ENCODE peak calls at places on chromosome 14, in nine cellular contexts. One of them, this sample, is unnamed.

GRCh38 chr14:52902971-52903385 is 47.9 kb downstream of the FERMT2 start:
- DNase-seq in glutamatergic neuron: no peak
- DNase-seq in central memory CD4-positive, alpha-beta T cell: no peak
- DNase-seq in right atrium auricular region: no peak
- DNase-seq in stimulated activated CD4-positive, alpha-beta T cell treated with anti-CD3 and anti-CD28 coated beads, Interleukin-2, amount 100 ng/mL, for 48 hours: no peak
- DNase-seq in epithelial cell of esophagus: peak; percentile 34
- DNase-seq in activated CD4-positive, alpha-beta memory T cell treated with anti-CD3 and anti-CD28 coated beads, Interleukin-2, amount 10 ng/mL, durations not matched to agents 7 days and 5 days: no peak
- DNase-seq in pons: no peak
- DNase-seq in neural crest cell: no peak
- DNase-seq in this sample: peak; percentile 50

GRCh38 chr14:51335521-51335920 is 95.5 kb downstream of the TMX1 start:
- DNase-seq in glutamatergic neuron: no peak
- DNase-seq in central memory CD4-positive, alpha-beta T cell: no peak
- DNase-seq in right atrium auricular region: peak; percentile 63
- DNase-seq in stimulated activated CD4-positive, alpha-beta T cell treated with anti-CD3 and anti-CD28 coated beads, Interleukin-2, amount 100 ng/mL, for 48 hours: no peak
- DNase-seq in epithelial cell of esophagus: no peak
- DNase-seq in activated CD4-positive, alpha-beta memory T cell treated with anti-CD3 and anti-CD28 coated beads, Interleukin-2, amount 10 ng/mL, durations not matched to agents 7 days and 5 days: no peak
- DNase-seq in pons: no peak
- DNase-seq in neural crest cell: no peak
- DNase-seq in this sample: no peak

GRCh38 chr14:21023817-21024667 is 819 bp downstream of the NDRG2 start:
- DNase-seq in glutamatergic neuron: peak; percentile 24
- DNase-seq in central memory CD4-positive, alpha-beta T cell: peak; percentile 9
- DNase-seq in right atrium auricular region: no peak
- DNase-seq in stimulated activated CD4-positive, alpha-beta T cell treated with anti-CD3 and anti-CD28 coated beads, Interleukin-2, amount 100 ng/mL, for 48 hours: peak; percentile 8
- DNase-seq in epithelial cell of esophagus: no peak
- DNase-seq in activated CD4-positive, alpha-beta memory T cell treated with anti-CD3 and anti-CD28 coated beads, Interleukin-2, amount 10 ng/mL, durations not matched to agents 7 days and 5 days: no peak
- DNase-seq in pons: peak; percentile 31
- DNase-seq in neural crest cell: no peak
- DNase-seq in this sample: no peak

GRCh38 chr14:54503476-54503875 is 6.2 kb upstream of the CGRRF1 start:
- DNase-seq in glutamatergic neuron: no peak
- DNase-seq in central memory CD4-positive, alpha-beta T cell: no peak
- DNase-seq in right atrium auricular region: no peak
- DNase-seq in stimulated activated CD4-positive, alpha-beta T cell treated with anti-CD3 and anti-CD28 coated beads, Interleukin-2, amount 100 ng/mL, for 48 hours: no peak
- DNase-seq in epithelial cell of esophagus: peak; percentile 55
- DNase-seq in activated CD4-positive, alpha-beta memory T cell treated with anti-CD3 and anti-CD28 coated beads, Interleukin-2, amount 10 ng/mL, durations not matched to agents 7 days and 5 days: no peak
- DNase-seq in pons: peak; percentile 59
- DNase-seq in neural crest cell: no peak
- DNase-seq in this sample: no peak

GRCh38 chr14:56322531-56322930 is 204.3 kb downstream of the PELI2 start:
- DNase-seq in glutamatergic neuron: no peak
- DNase-seq in central memory CD4-positive, alpha-beta T cell: no peak
- DNase-seq in right atrium auricular region: no peak
- DNase-seq in stimulated activated CD4-positive, alpha-beta T cell treated with anti-CD3 and anti-CD28 coated beads, Interleukin-2, amount 100 ng/mL, for 48 hours: no peak
- DNase-seq in epithelial cell of esophagus: no peak
- DNase-seq in activated CD4-positive, alpha-beta memory T cell treated with anti-CD3 and anti-CD28 coated beads, Interleukin-2, amount 10 ng/mL, durations not matched to agents 7 days and 5 days: no peak
- DNase-seq in pons: no peak
- DNase-seq in neural crest cell: no peak
- DNase-seq in this sample: no peak

GRCh38 chr14:101193126-101193844 is 289.8 kb upstream of the RTL1 start:
- DNase-seq in glutamatergic neuron: no peak
- DNase-seq in central memory CD4-positive, alpha-beta T cell: no peak
- DNase-seq in right atrium auricular region: peak; percentile 48
- DNase-seq in stimulated activated CD4-positive, alpha-beta T cell treated with anti-CD3 and anti-CD28 coated beads, Interleukin-2, amount 100 ng/mL, for 48 hours: no peak
- DNase-seq in epithelial cell of esophagus: no peak
- DNase-seq in activated CD4-positive, alpha-beta memory T cell treated with anti-CD3 and anti-CD28 coated beads, Interleukin-2, amount 10 ng/mL, durations not matched to agents 7 days and 5 days: no peak
- DNase-seq in pons: no peak
- DNase-seq in neural crest cell: no peak
- DNase-seq in this sample: no peak

GRCh38 chr14:86936556-86936955 is 1056.4 kb downstream of the GALC start:
- DNase-seq in glutamatergic neuron: no peak
- DNase-seq in central memory CD4-positive, alpha-beta T cell: no peak
- DNase-seq in right atrium auricular region: no peak
- DNase-seq in stimulated activated CD4-positive, alpha-beta T cell treated with anti-CD3 and anti-CD28 coated beads, Interleukin-2, amount 100 ng/mL, for 48 hours: no peak
- DNase-seq in epithelial cell of esophagus: peak; percentile 59
- DNase-seq in activated CD4-positive, alpha-beta memory T cell treated with anti-CD3 and anti-CD28 coated beads, Interleukin-2, amount 10 ng/mL, durations not matched to agents 7 days and 5 days: no peak
- DNase-seq in pons: no peak
- DNase-seq in neural crest cell: no peak
- DNase-seq in this sample: no peak

GRCh38 chr14:60637490-60638452 is 11.5 kb downstream of the SIX1 start:
- DNase-seq in glutamatergic neuron: peak; percentile 65
- DNase-seq in central memory CD4-positive, alpha-beta T cell: no peak
- DNase-seq in right atrium auricular region: no peak
- DNase-seq in stimulated activated CD4-positive, alpha-beta T cell treated with anti-CD3 and anti-CD28 coated beads, Interleukin-2, amount 100 ng/mL, for 48 hours: no peak
- DNase-seq in epithelial cell of esophagus: peak; percentile 33
- DNase-seq in activated CD4-positive, alpha-beta memory T cell treated with anti-CD3 and anti-CD28 coated beads, Interleukin-2, amount 10 ng/mL, durations not matched to agents 7 days and 5 days: no peak
- DNase-seq in pons: no peak
- DNase-seq in neural crest cell: no peak
- DNase-seq in this sample: no peak

GRCh38 chr14:94547151-94547680 is 14.0 kb upstream of the SERPINA4 start:
- DNase-seq in glutamatergic neuron: no peak
- DNase-seq in central memory CD4-positive, alpha-beta T cell: no peak
- DNase-seq in right atrium auricular region: no peak
- DNase-seq in stimulated activated CD4-positive, alpha-beta T cell treated with anti-CD3 and anti-CD28 coated beads, Interleukin-2, amount 100 ng/mL, for 48 hours: no peak
- DNase-seq in epithelial cell of esophagus: no peak
- DNase-seq in activated CD4-positive, alpha-beta memory T cell treated with anti-CD3 and anti-CD28 coated beads, Interleukin-2, amount 10 ng/mL, durations not matched to agents 7 days and 5 days: no peak
- DNase-seq in pons: no peak
- DNase-seq in neural crest cell: no peak
- DNase-seq in this sample: no peak

GRCh38 chr14:91220581-91221000 is 23.9 kb downstream of the GPR68 start:
- DNase-seq in glutamatergic neuron: peak; percentile 23
- DNase-seq in central memory CD4-positive, alpha-beta T cell: no peak
- DNase-seq in right atrium auricular region: no peak
- DNase-seq in stimulated activated CD4-positive, alpha-beta T cell treated with anti-CD3 and anti-CD28 coated beads, Interleukin-2, amount 100 ng/mL, for 48 hours: no peak
- DNase-seq in epithelial cell of esophagus: peak; percentile 95
- DNase-seq in activated CD4-positive, alpha-beta memory T cell treated with anti-CD3 and anti-CD28 coated beads, Interleukin-2, amount 10 ng/mL, durations not matched to agents 7 days and 5 days: no peak
- DNase-seq in pons: no peak
- DNase-seq in neural crest cell: no peak
- DNase-seq in this sample: no peak

GRCh38 chr14:52355016-52355430 is 40.9 kb downstream of the PTGER2 start:
- DNase-seq in glutamatergic neuron: no peak
- DNase-seq in central memory CD4-positive, alpha-beta T cell: no peak
- DNase-seq in right atrium auricular region: no peak
- DNase-seq in stimulated activated CD4-positive, alpha-beta T cell treated with anti-CD3 and anti-CD28 coated beads, Interleukin-2, amount 100 ng/mL, for 48 hours: no peak
- DNase-seq in epithelial cell of esophagus: peak; percentile 87
- DNase-seq in activated CD4-positive, alpha-beta memory T cell treated with anti-CD3 and anti-CD28 coated beads, Interleukin-2, amount 10 ng/mL, durations not matched to agents 7 days and 5 days: no peak
- DNase-seq in pons: no peak
- DNase-seq in neural crest cell: no peak
- DNase-seq in this sample: peak; percentile 99

GRCh38 chr14:55101698-55102097 is 27.4 kb upstream of the LGALS3 start:
- DNase-seq in glutamatergic neuron: no peak
- DNase-seq in central memory CD4-positive, alpha-beta T cell: no peak
- DNase-seq in right atrium auricular region: no peak
- DNase-seq in stimulated activated CD4-positive, alpha-beta T cell treated with anti-CD3 and anti-CD28 coated beads, Interleukin-2, amount 100 ng/mL, for 48 hours: no peak
- DNase-seq in epithelial cell of esophagus: no peak
- DNase-seq in activated CD4-positive, alpha-beta memory T cell treated with anti-CD3 and anti-CD28 coated beads, Interleukin-2, amount 10 ng/mL, durations not matched to agents 7 days and 5 days: no peak
- DNase-seq in pons: no peak
- DNase-seq in neural crest cell: no peak
- DNase-seq in this sample: no peak

GRCh38 chr14:50875359-50876090 is 3.7 kb downstream of the ABHD12B start:
- DNase-seq in glutamatergic neuron: no peak
- DNase-seq in central memory CD4-positive, alpha-beta T cell: peak; percentile 62
- DNase-seq in right atrium auricular region: no peak
- DNase-seq in stimulated activated CD4-positive, alpha-beta T cell treated with anti-CD3 and anti-CD28 coated beads, Interleukin-2, amount 100 ng/mL, for 48 hours: peak; percentile 40
- DNase-seq in epithelial cell of esophagus: no peak
- DNase-seq in activated CD4-positive, alpha-beta memory T cell treated with anti-CD3 and anti-CD28 coated beads, Interleukin-2, amount 10 ng/mL, durations not matched to agents 7 days and 5 days: peak; percentile 64
- DNase-seq in pons: no peak
- DNase-seq in neural crest cell: no peak
- DNase-seq in this sample: peak; percentile 38